ENCODE peak calls at places on chromosomes 3 and 15, in five cellular contexts. O is fibroblast of villous mesenchyme; Q is HT-29; F is fibroblast of lung; C is stimulated activated CD8-positive, alpha-beta memory T cell treated with anti-CD3 and anti-CD28 coated beads, Interleukin-15, amount 100 ng/mL, for 24 hours. U is an unnamed sample.

GRCh38 chr15:33988384-33988783 is 20.1 kb downstream of the CHRM5 start:
- DNase-seq in O (no peak), Q (peak), F (peak), C (no peak), U (no peak)

GRCh38 chr3:32143849-32144757 is 37.7 kb downstream of the GPD1L start:
- DNase-seq in O (peak), Q (peak), F (peak), C (no peak), U (peak)

GRCh38 chr3:31213869-31214486 is 318.7 kb upstream of the STT3B start:
- DNase-seq in O (peak), Q (no peak), F (no peak), C (no peak), U (no peak)

GRCh38 chr3:102083971-102084370 is 234.7 kb downstream of the NFKBIZ start:
- DNase-seq in O (peak), Q (no peak), F (peak), C (no peak), U (no peak)

GRCh38 chr15:37789881-37790280 is 144.6 kb upstream of the TMCO5A start:
- DNase-seq in O (peak), Q (no peak), F (peak), C (no peak), U (no peak)

GRCh38 chr3:197398301-197398878 is 100.0 kb upstream of the DLG1 start:
- DNase-seq in O (no peak), Q (no peak), F (no peak), C (no peak), U (no peak)

GRCh38 chr15:63185206-63185605 is 4.2 kb upstream of the RAB8B start:
- DNase-seq in O (no peak), Q (no peak), F (no peak), C (no peak), U (no peak)

GRCh38 chr3:8768364-8769087 is 887 bp downstream of the OXTR start:
- DNase-seq in O (peak), Q (no peak), F (no peak), C (no peak), U (no peak)

GRCh38 chr3:36904641-36905040 is 40.2 kb downstream of the TRANK1 start:
- DNase-seq in O (peak), Q (no peak), F (peak), C (no peak), U (no peak)